ENCODE peak calls at places on chromosomes 4 and X, in six cellular contexts. D, M, S, N, W and E are unnamed samples.

GRCh38 chr4:8911311-8912088 is 39.9 kb upstream of the HMX1 start:
- DNase-seq in D (no peak), M (no peak), W (no peak), S (no peak), N (no peak), E (no peak)

GRCh38 chr4:106369456-106370060 is 980 bp upstream of the GIMD1 start:
- DNase-seq in D (no peak), S (peak; percentile 45), N (no peak), W (no peak), M (peak; percentile 77), E (no peak)

GRCh38 chr4:5722328-5722727 is 11.3 kb downstream of the EVC start:
- DNase-seq in S (no peak), M (no peak), N (no peak), W (no peak), D (no peak), E (no peak)

GRCh38 chrX:120660638-120661037 is 30.8 kb upstream of the C1GALT1C1 start:
- DNase-seq in W (no peak), S (no peak), D (no peak), M (no peak), N (no peak), E (no peak)

GRCh38 chr4:36242629-36243354 is 1.5 kb downstream of the ARAP2 start:
- DNase-seq in M (peak; percentile 64), N (no peak), S (no peak), D (no peak), W (no peak), E (no peak)

GRCh38 chr4:162920649-162921048 is 246.0 kb downstream of the NAF1 start:
- DNase-seq in D (no peak), N (no peak), M (no peak), S (no peak), W (no peak), E (no peak)

GRCh38 chrX:78514852-78515251 is 144.3 kb downstream of the RTL3 start:
- DNase-seq in D (no peak), M (no peak), S (peak; percentile 59), N (no peak), W (no peak), E (no peak)

GRCh38 chr4:168654206-168655174 is 157.6 kb downstream of the PALLD start:
- DNase-seq in W (no peak), M (peak; percentile 78), N (no peak), D (no peak), S (no peak), E (no peak)

GRCh38 chr4:57405359-57405758 is 295.2 kb upstream of the IGFBP7 start:
- DNase-seq in W (no peak), N (no peak), M (no peak), D (no peak), S (no peak), E (no peak)

GRCh38 chrX:133171962-133172708 is 46.0 kb downstream of the TFDP3 start:
- DNase-seq in S (peak; percentile 3), M (peak; percentile 20), W (no peak), D (no peak), N (no peak), E (no peak)

GRCh38 chrX:39499996-39500395 is 597.8 kb downstream of the BCOR start:
- DNase-seq in D (no peak), S (no peak), M (no peak), W (no peak), N (no peak), E (no peak)

GRCh38 chrX:37470711-37471110 is 100.8 kb upstream of the LANCL3 start:
- DNase-seq in N (no peak), W (no peak), M (no peak), D (no peak), S (no peak), E (no peak)

GRCh38 chrX:125151146-125151545 is 168.5 kb upstream of the TEX13C start:
- DNase-seq in D (no peak), N (no peak), S (no peak), W (no peak), M (no peak), E (no peak)

GRCh38 chr4:77473509-77473908 is 132.1 kb upstream of the CXCL13 start:
- DNase-seq in M (peak; percentile 30), W (no peak), N (no peak), D (no peak), S (no peak), E (no peak)

GRCh38 chr4:123606336-123606735 is 209.7 kb downstream of the SPRY1 start:
- DNase-seq in W (no peak), S (no peak), D (no peak), N (no peak), M (no peak), E (no peak)

GRCh38 chrX:153984351-153985178 is 12.0 kb downstream of the TMEM187 start:
- DNase-seq in M (no peak), S (no peak), N (no peak), D (no peak), W (no peak), E (peak; percentile 9)

GRCh38 chr4:23934915-23935314 is 45.1 kb upstream of the PPARGC1A start:
- DNase-seq in M (no peak), D (peak; percentile 74), W (peak; percentile 47), N (no peak), S (no peak), E (no peak)

GRCh38 chr4:52606766-52607165 is 52.3 kb downstream of the USP46 start:
- DNase-seq in W (no peak), M (no peak), S (no peak), D (no peak), N (no peak), E (no peak)

GRCh38 chrX:51759055-51759454 is 15.8 kb downstream of the GSPT2 start:
- DNase-seq in D (no peak), N (no peak), W (no peak), S (no peak), M (no peak), E (no peak)

GRCh38 chr4:76950052-76950845 is 697 bp downstream of the SEPTIN11 start:
- DNase-seq in W (peak; percentile 59), S (peak; percentile 44), D (peak; percentile 56), M (peak; percentile 87), N (peak; percentile 45), E (peak; percentile 33)

GRCh38 chrX:68579810-68580209 is 67.7 kb upstream of the STARD8 start:
- DNase-seq in S (no peak), W (no peak), D (no peak), N (no peak), M (no peak), E (no peak)
- H3K4me3 ChIP-seq in S (no peak overlapping the region), W (no peak overlapping the region), D (no peak overlapping the region), N (no peak overlapping the region), M (no peak overlapping the region), E (no peak overlapping the region)

DNA sequence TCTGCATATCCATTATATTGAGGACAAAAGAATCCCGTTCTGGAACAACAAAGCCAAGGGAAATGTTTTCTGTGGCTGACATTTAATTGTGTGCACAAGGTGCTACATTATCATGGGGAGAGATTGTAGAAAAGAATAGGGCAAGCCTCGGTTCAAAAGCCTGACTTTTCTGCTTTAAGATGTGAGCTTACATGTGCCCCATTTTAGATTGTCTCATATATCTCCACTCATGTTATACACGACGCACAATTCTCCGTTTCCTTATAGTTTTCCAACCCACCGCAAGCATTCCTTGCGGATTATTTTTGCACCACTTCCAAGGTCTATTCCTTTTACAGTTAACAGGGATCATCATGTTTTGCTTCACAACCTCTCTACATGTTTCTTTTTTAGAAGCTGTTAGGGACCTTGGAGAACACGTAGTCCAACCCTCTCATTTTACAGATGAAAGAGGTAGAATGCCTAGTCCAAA is 99.6 kb upstream of the MAML3 start:
- DNase-seq in M (no peak), S (no peak), N (no peak), D (no peak), W (no peak), E (no peak)
- H3K27ac ChIP-seq in M (no peak overlapping the region), S (no peak overlapping the region), N (peak overlapping the region; percentile 99), D (no peak overlapping the region), W (no peak overlapping the region), E (no peak overlapping the region)

DNA sequence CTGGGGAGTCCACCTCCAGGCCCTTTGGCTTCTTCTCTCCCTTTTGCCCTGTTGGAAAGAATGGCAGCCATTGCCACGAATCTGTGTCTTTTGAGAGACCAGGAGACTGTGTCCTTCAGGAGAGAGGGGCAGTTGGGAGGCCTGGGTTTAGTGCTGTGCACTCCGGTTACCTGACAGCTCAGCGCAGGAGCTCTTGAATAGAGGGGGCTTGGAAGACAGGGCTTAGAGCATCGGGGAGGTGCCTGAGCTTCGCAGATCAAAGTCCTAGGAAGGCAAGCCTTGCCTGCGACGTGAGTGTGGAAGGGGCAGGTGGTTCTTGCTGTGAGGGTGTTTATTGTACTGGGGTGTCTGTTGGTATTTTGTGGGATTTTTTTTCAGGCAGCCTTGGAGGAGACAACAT is 41.9 kb upstream of the TADA2B start:
- DNase-seq in S (no peak), N (no peak), M (no peak), D (no peak), W (no peak), E (no peak)
- H3K36me3 ChIP-seq in S (peaks cover 41% of the 10 kb centered on the region), N (no peaks in the 10 kb centered on the region), M (peaks cover 13% of the 10 kb centered on the region), D (peaks cover 46% of the 10 kb centered on the region), W (peaks cover 55% of the 10 kb centered on the region), E (peaks cover 40% of the 10 kb centered on the region)

GRCh38 chr4:40205259-40206198 is 8.7 kb downstream of the RHOH start:
- DNase-seq in S (no peak), D (no peak), N (no peak), M (peak; percentile 39), W (no peak), E (no peak)
- H3K4me3 ChIP-seq in S (no peak overlapping the region), D (no peak overlapping the region), N (no peak overlapping the region), M (no peak overlapping the region), W (no peak overlapping the region), E (peak overlapping the region; percentile 87)

DNA sequence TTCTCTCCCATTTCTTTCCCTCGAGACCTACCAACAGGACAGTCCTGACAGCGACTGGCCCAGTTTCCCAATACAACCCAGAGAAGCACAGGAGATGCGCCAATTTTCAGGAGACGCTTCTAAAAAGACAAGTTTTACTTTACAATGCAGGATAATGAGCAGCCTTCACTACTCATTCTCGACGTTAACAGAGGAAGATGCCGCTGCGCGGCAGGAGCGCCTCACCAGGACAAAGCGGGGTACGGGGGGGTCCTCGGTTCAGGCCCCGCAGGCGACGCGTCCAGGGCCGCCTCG is 689 bp downstream of the BCLAF3 start:
- DNase-seq in N (no peak), D (no peak), W (no peak), M (peak; percentile 6), S (no peak), E (no peak)
- H3K27ac ChIP-seq in N (peak overlapping the region; percentile 67), D (peak overlapping the region; percentile 90), W (peak overlapping the region; percentile 43), M (peak overlapping the region; percentile 62), S (no peak overlapping the region), E (peak overlapping the region; percentile 68)